ENCODE peak calls at places on chromosomes 7 and 10, in five cellular contexts. L is GM12865; B is coronary artery; M is CD4-positive, alpha-beta T cell; Y is fibroblast of the aortic adventitia. W is an unnamed sample.

GRCh38 chr7:132897093-132897492 is 184.8 kb downstream of the CHCHD3 start:
- DNase-seq in L (no peak), B (no peak), M (no peak), Y (no peak), W (no peak)

GRCh38 chr7:133529861-133530260 is 277.0 kb downstream of the EXOC4 start:
- DNase-seq in L (no peak), B (no peak), M (no peak), Y (no peak), W (no peak)

GRCh38 chr7:20539201-20539600 is 76.3 kb upstream of the ABCB5 start:
- DNase-seq in L (no peak), B (no peak), M (no peak), Y (peak), W (no peak)

GRCh38 chr7:144670251-144670650 is 165.6 kb downstream of the TPK1 start:
- DNase-seq in L (no peak), B (no peak), M (no peak), Y (peak), W (peak)

GRCh38 chr10:49056356-49056755 is 59.0 kb downstream of the VSTM4 start:
- DNase-seq in L (no peak), B (no peak), M (no peak), Y (no peak), W (no peak)

GRCh38 chr7:95407751-95408150 is 11.6 kb upstream of the PON3 start:
- DNase-seq in L (no peak), B (no peak), M (no peak), Y (no peak), W (no peak)

GRCh38 chr7:39184387-39184786 is 206.7 kb downstream of the POU6F2 start:
- DNase-seq in L (peak), B (no peak), M (no peak), Y (no peak), W (peak)

GRCh38 chr10:56547163-56547562 is 186.1 kb upstream of the ZWINT start:
- DNase-seq in L (no peak), B (no peak), M (no peak), Y (no peak), W (no peak)

GRCh38 chr7:151785681-151785965 is 91.3 kb downstream of the PRKAG2 start:
- DNase-seq in L (no peak), B (no peak), M (no peak), Y (no peak), W (no peak)

GRCh38 chr7:98521089-98521692 is 95.9 kb upstream of the NPTX2 start:
- DNase-seq in L (no peak), B (no peak), M (no peak), Y (no peak), W (no peak)

GRCh38 chr10:44974628-44975431 is 3.8 kb downstream of the DEPP1 start:
- DNase-seq in L (peak), B (peak), M (peak), Y (peak), W (no peak)

GRCh38 chr7:158320328-158320727 is 267.3 kb downstream of the PTPRN2 start:
- DNase-seq in L (no peak), B (no peak), M (no peak), Y (no peak), W (no peak)

GRCh38 chr10:75469018-75469616 is 37.7 kb downstream of the LRMDA start:
- DNase-seq in L (no peak), B (peak), M (no peak), Y (peak), W (peak)

GRCh38 chr10:89360153-89360552 is 17.7 kb upstream of the IFIT1B start:
- DNase-seq in L (no peak), B (no peak), M (no peak), Y (no peak), W (no peak)

GRCh38 chr10:34780818-34781380 is 34.2 kb downstream of the PARD3 start:
- DNase-seq in L (peak), B (no peak), M (no peak), Y (peak), W (no peak)

DNA sequence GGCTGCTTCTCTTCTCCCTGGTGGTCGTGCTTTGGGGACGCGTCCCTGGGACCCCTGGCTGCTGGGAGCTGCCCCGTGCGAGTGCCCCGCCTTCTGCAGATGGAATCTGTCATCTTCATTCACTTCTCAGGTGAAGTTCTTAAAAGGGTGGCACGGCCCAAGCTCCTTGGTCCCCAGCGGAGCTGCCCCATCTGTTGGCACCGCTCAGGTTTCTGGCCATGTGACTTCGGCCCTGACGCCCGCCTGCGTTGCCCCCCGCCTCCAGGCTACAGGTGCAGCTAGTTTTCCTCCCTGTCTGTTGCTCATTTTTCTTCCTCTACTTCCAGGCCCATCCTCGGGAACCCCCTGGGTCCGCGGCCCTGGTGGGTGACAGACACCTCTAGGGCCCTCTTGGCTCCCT is 6.8 kb upstream of the NKX6-2 start:
- DNase-seq in L (no peak), B (no peak), M (no peak), Y (no peak), W (no peak)
- TF ChIP-seq CTCF in L (no peak), B (no peak), M (no peak), Y (no peak), W (no peak)

DNA sequence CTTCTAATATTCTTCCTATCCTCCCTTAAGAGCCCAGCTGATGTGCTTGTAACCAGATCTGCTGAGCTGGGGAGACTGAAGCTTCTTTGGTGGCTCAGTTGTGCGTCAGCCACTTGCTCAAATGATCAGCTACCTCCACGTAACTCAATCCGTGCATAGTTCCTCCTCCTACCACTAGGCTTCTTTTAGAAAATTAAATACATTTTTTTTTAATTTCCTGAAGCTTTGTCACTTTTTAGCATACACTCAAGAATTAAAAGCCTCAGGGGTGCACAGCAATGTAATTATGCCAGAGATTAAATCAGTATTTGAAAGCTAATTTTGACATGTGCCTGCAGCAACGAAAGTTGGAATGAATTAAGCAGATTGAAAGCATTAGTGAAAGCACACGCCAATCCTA is 20.4 kb upstream of the PRLHR start:
- DNase-seq in L (no peak), B (no peak), M (no peak), Y (no peak), W (peak)
- TF ChIP-seq CTCF in L (no peak), B (no peak), M (no peak), Y (peak), W (peak)

GRCh38 chr10:87818505-87819273 is 663 bp upstream of the ATAD1 start:
- DNase-seq in L (peak), B (no peak), M (peak), Y (peak), W (no peak)
- TF ChIP-seq CTCF in L (peak), B (no peak), M (peak), Y (peak), W (no peak)

DNA sequence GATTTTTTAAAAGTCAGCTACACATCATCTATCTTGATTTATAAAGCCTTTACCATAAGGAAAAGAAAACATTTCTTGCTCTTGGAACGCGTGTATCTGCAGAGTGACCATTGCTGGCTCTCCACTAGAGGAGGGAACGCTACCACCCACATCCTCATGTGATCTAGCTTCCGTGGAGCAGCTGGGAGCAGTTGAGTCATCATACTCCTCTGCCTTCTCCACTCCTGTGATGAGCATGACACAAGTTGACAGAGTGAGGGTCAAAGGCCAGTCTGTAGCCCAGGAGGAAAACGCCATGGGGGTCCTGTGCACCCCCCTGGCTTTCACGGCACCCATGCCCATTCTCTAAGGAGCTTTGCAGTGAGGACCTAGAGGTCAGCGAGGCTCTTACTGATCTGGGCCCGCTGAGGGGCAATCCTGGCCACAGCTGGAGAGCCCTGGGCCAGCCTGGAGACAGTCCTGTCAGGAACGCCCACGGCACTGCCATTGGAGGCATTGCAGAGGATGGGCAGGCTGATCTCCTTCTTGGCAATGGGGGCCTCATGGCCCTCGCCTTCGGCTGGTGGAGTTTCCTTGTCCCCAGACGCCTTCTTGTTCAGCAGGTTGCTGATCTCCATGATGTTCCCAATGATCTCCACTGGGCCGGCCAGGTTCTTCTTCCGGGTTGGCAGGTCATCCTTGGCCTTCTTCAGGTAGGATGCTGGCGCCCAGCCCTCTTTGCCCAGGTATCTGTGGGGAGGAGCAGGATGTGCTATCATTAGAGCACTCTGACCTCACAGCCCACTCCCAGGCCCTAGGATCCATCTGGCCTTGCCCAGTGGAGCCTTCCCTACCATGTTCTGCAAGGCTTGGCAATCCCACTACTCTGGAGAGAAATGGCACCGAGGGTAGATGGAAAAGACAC is 119.2 kb downstream of the NEURL1 start:
- DNase-seq in L (no peak), B (no peak), M (no peak), Y (peak), W (no peak)
- TF ChIP-seq CTCF in L (no peak), B (no peak), M (no peak), Y (peak), W (no peak)

DNA sequence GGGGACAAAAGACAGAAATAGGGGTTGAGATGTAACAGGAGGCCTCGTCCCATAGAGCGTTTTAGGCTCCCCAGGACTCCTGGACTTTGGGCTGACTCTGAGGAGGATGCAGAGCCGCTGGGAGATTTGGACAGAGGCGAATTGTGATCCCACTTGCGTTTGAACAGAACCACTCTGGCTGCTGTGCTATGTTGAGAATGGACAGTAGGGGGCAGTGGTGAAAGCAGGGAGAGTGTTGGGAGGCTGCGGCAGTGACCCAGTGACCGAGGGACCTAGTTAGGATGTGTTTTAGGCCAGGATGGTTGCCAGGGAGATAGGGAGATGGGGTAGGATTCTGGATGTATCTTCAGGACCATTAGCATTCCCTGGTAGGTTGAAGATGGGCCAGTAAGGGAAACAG is 271.6 kb downstream of the CCDC3 start:
- DNase-seq in L (no peak), B (no peak), M (no peak), Y (no peak), W (no peak)
- TF ChIP-seq CTCF in L (peak), B (no peak), M (no peak), Y (peak), W (peak)

GRCh38 chr7:136116186-136116585 is 139.0 kb upstream of the MTPN start:
- DNase-seq in L (no peak), B (no peak), M (no peak), Y (no peak), W (no peak)

GRCh38 chr7:136114966-136115762 is 138.0 kb upstream of the MTPN start:
- DNase-seq in L (peak), B (no peak), M (no peak), Y (peak), W (peak)

GRCh38 chr7:136123352-136123751 is 146.2 kb upstream of the MTPN start:
- DNase-seq in L (no peak), B (no peak), M (no peak), Y (no peak), W (no peak)

DNA sequence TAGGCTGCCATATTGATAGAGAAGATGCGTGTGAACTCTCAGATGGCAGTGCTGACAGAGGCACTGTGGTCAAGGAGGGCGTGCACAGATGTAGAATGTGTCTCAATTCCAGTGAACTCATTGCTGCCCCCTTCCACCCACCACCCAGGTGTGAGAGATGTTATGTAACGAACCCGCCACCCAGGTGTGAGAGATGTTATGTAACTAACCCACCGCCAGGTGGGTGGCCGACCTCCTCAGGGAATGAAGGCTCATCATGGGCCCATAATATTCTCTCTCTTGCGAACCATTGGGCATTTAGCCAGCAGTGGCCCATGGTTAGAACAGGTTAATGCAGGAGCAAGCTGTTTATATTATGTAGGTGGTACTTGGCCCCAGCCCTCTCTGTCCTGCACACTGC is 140.4 kb upstream of the MTPN start:
- DNase-seq in L (no peak), B (no peak), M (no peak), Y (no peak), W (no peak)
- TF ChIP-seq CTCF in L (no peak), B (no peak), M (no peak), Y (no peak), W (no peak)